ENCODE peak calls at places on chromosomes 12 and 14, in four cellular contexts. L is fibroblast of lung, B is hepatocyte, M is PC-9. N is an unnamed sample.

GRCh38 chr12:71636704-71637115 is 26.9 kb downstream of the ZFC3H1 start:
- DNase-seq in L (peak), B (peak), M (no peak), N (peak)

GRCh38 chr14:35229495-35230089 is 62.6 kb upstream of the PSMA6 start:
- DNase-seq in L (peak), B (no peak), M (no peak), N (peak)

GRCh38 chr12:120225852-120226640 is 25.1 kb upstream of the RPLP0 start:
- DNase-seq in L (no peak), B (no peak), M (peak), N (no peak)

GRCh38 chr12:12913626-12914388 is 22.4 kb downstream of the GPRC5A start:
- DNase-seq in L (no peak), B (no peak), M (no peak), N (no peak)

GRCh38 chr14:61811882-61812346 is 49.7 kb downstream of the SNAPC1 start:
- DNase-seq in L (no peak), B (no peak), M (no peak), N (no peak)

GRCh38 chr14:99684356-99684952 is 356 bp downstream of the CYP46A1 start:
- DNase-seq in L (no peak), B (no peak), M (no peak), N (no peak)

GRCh38 chr12:78898416-78898815 is 33.8 kb downstream of the SYT1 start:
- DNase-seq in L (peak), B (no peak), M (no peak), N (no peak)

GRCh38 chr12:92485356-92486348 is 217.1 kb upstream of the PLEKHG7 start:
- DNase-seq in L (no peak), B (no peak), M (no peak), N (no peak)

GRCh38 chr12:94650143-94651056 is at the start of gene TMCC3:
- DNase-seq in L (peak), B (peak), M (peak), N (no peak)

GRCh38 chr14:54775486-54776100 is 127.0 kb downstream of the GCH1 start:
- DNase-seq in L (no peak), B (no peak), M (no peak), N (no peak)

GRCh38 chr12:4939418-4940023 is 29.8 kb downstream of the KCNA1 start:
- DNase-seq in L (no peak), B (no peak), M (no peak), N (no peak)

GRCh38 chr12:100576311-100577036 is 3.0 kb downstream of the GAS2L3 start:
- DNase-seq in L (peak), B (peak), M (no peak), N (no peak)

GRCh38 chr14:63435838-63436237 is 107.3 kb downstream of the PPP2R5E start:
- DNase-seq in L (peak), B (peak), M (no peak), N (peak)

DNA sequence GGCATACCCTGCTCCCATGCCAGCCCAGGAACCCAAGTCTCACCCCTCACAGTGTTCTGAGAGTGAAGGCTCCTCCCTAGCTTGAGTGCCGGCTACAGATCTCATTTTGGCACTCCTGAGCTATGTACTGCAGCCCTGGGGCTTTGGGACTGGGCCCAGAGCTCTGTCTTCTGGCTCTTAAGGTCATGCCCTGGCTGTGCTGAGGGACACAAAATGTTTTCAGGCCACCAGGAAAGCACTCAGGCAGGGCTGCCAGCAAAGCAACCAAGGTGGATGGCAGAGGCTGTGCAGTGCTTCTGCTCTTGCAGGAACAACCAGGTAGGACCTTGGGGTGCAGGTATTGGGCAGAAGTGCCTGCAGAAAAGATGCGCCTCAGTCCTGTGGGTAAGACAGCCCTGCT is 564.0 kb downstream of the SLC6A15 start:
- DNase-seq in L (no peak), B (no peak), M (no peak), N (no peak)
- H2AFZ ChIP-seq in L (no peak), B (no peak), M (no peak), N (no peak)

DNA sequence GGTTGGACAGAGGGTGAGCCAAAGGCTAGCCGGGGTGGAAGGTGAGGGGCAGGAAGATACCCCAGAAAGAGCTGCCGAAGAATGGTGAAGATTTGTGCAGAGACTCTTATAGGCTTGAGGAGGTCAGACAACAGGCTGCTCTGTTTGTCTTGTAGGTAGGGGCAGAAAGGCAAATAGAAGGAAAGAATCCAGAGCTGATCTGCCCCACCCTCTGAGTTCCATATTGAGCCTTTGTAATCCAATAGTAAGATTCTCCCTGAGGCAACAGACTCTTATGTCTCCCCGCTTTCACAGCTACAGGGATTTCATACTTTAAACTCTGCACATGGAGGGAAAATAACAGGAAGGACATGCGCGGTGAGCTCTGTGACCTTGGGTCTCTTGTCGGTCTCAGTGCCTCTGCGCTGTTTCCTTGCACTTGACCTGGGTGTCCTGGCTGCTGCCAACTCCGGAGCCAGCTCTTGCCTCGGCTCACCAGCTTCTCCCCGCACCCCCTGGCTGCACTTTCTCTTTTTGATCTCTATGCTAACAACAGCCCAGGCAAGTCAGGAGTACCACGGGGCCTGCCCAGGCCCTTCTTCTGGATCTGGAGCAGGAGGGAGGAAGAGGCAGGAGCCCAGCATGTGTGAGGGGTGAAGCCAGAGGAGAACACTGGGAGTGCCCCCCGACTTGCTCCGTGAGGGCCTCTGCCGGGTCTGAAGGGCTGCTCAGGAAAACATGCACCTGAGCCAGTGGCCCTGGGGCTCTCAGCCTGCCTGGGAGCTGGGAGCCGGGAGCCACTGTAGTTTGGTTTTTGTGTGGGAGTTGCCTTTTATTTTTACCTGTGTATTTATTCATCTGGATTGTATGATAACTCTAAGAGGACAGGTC is 75.8 kb downstream of the PPP1R36 start:
- DNase-seq in L (no peak), B (no peak), M (no peak), N (no peak)
- H2AFZ ChIP-seq in L (no peak), B (peak), M (no peak), N (no peak)

DNA sequence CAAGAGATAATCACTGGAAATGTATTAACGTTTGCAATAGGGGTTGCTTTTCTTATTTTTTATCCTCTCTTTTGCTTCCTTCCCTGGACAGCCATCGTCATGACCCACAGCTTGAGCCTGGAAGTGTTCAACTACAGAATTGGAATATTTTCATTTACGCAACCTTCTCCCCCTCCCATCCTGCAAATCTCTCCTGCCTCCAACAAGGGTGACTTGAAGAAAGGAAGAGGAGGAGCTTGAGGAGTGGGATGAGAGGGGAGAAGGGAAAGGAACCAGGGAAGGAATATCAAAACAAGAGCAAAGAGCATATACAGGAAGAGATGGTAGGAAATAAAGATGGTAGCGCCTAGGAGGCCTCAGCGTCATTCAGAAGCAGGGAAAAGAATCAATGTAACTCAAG is 1.6 kb upstream of the MANSC4 start:
- DNase-seq in L (peak), B (no peak), M (no peak), N (no peak)
- H2AFZ ChIP-seq in L (no peak), B (no peak), M (peak), N (no peak)

GRCh38 chr12:108704527-108704926 is 26.8 kb downstream of the CORO1C start:
- DNase-seq in L (no peak), B (peak), M (no peak), N (no peak)
- H2AFZ ChIP-seq in L (no peak), B (no peak), M (no peak), N (no peak)

DNA sequence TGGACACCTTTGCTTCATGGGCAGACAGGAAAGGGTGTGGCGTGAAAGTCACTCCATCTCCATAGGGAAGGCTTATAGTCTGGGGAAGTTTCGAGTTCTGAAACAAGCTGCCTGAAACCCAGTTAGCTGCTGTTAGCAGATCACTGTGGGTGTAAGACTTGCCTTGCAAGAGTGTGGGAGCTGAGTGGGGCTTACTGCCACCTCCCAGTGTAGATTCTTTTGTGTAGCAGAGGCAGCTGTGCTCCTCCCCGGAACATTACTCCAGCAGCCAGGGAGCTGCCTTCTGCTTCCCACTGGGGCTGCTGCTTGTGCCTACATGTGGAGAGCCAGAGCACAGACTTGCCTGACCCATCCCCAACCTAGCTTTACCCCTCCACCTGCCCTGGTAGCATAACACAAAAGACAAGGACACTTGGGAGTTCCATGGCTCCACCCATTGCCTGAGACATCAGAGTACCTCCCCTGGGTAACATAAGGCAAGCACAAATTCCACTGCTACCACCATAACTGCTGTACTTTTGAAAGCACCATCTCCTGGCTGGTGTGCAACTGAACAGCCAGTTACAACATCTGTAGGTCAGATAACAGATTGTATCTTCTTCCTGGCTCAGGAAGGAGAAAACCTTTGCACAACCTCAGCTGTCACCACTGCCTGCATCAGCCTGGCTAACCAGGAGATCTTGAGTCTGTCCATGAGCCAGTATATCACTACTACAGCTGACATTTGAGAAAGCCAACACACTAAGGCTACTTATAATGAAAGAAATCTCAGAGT is 69.5 kb downstream of the ADAMTS20 start:
- DNase-seq in L (no peak), B (no peak), M (no peak), N (no peak)
- H2AFZ ChIP-seq in L (no peak), B (no peak), M (no peak), N (no peak)

GRCh38 chr14:78566859-78567172 is 396.6 kb downstream of the NRXN3 start:
- DNase-seq in L (no peak), B (no peak), M (no peak), N (no peak)

GRCh38 chr14:78567343-78567742 is 397.2 kb downstream of the NRXN3 start:
- DNase-seq in L (no peak), B (no peak), M (no peak), N (no peak)

GRCh38 chr14:78566017-78566858 is 396.1 kb downstream of the NRXN3 start:
- DNase-seq in L (peak), B (peak), M (peak), N (peak)
- H2AFZ ChIP-seq in L (peak), B (peak), M (no peak), N (no peak)

N was measured in HepG2.